ENCODE peak calls at places on chromosomes 1 and 21, in four cellular contexts. One of them, this sample, is unnamed.

GRCh38 chr1:233487415-233487814 is 126.5 kb upstream of the KCNK1 start:
- DNase-seq in A549: no peak
- DNase-seq in K562: no peak
- DNase-seq in HepG2: no peak
- DNase-seq in this sample: no peak

GRCh38 chr1:33997127-33998047 is 133.5 kb downstream of the HMGB4 start:
- DNase-seq in A549: no peak
- DNase-seq in K562: no peak
- DNase-seq in HepG2: no peak
- DNase-seq in this sample: no peak

GRCh38 chr1:175072131-175072941 is 4.7 kb downstream of the TNN start:
- DNase-seq in A549: no peak
- DNase-seq in K562: no peak
- DNase-seq in HepG2: no peak
- DNase-seq in this sample: no peak

GRCh38 chr1:169103443-169103842 is 3.0 kb upstream of the ATP1B1 start:
- DNase-seq in A549: no peak
- DNase-seq in K562: no peak
- DNase-seq in HepG2: no peak
- DNase-seq in this sample: no peak

GRCh38 chr1:8259498-8260290 is 58.2 kb upstream of the SLC45A1 start:
- DNase-seq in A549: peak; percentile 69
- DNase-seq in K562: no peak
- DNase-seq in HepG2: peak; percentile 89
- DNase-seq in this sample: no peak

GRCh38 chr21:34201441-34201838 is 128.1 kb downstream of the MRPS6 start:
- DNase-seq in A549: no peak
- DNase-seq in K562: no peak
- DNase-seq in HepG2: no peak
- DNase-seq in this sample: no peak

GRCh38 chr1:201137579-201138310 is 10.8 kb upstream of the ASCL5 start:
- DNase-seq in A549: no peak
- DNase-seq in K562: no peak
- DNase-seq in HepG2: no peak
- DNase-seq in this sample: no peak

GRCh38 chr1:96815914-96816313 is 94.3 kb downstream of the PTBP2 start:
- DNase-seq in A549: no peak
- DNase-seq in K562: no peak
- DNase-seq in HepG2: no peak
- DNase-seq in this sample: no peak

GRCh38 chr1:242788771-242789170 is 264.3 kb upstream of the PLD5 start:
- DNase-seq in A549: no peak
- DNase-seq in K562: no peak
- DNase-seq in HepG2: no peak
- DNase-seq in this sample: no peak

GRCh38 chr1:65595724-65596123 is 175.3 kb downstream of the LEPR start:
- DNase-seq in A549: no peak
- DNase-seq in K562: no peak
- DNase-seq in HepG2: no peak
- DNase-seq in this sample: no peak

GRCh38 chr1:33921281-33921680 is 57.4 kb downstream of the HMGB4 start:
- DNase-seq in A549: no peak
- DNase-seq in K562: no peak
- DNase-seq in HepG2: no peak
- DNase-seq in this sample: no peak

GRCh38 chr1:236809133-236809532 is 14.0 kb downstream of the MTR start:
- DNase-seq in A549: no peak
- DNase-seq in K562: no peak
- DNase-seq in HepG2: no peak
- DNase-seq in this sample: no peak

GRCh38 chr1:225866981-225867380 is 15.2 kb downstream of the TMEM63A start:
- DNase-seq in A549: no peak
- DNase-seq in K562: no peak
- DNase-seq in HepG2: no peak
- DNase-seq in this sample: no peak

GRCh38 chr1:46806196-46807020 is 7.6 kb downstream of the CYP4B1 start:
- DNase-seq in A549: no peak
- DNase-seq in K562: no peak
- DNase-seq in HepG2: no peak
- DNase-seq in this sample: no peak
- TF ChIP-seq HMGXB4 in A549: no peak
- TF ChIP-seq HMGXB4 in K562: no peak
- TF ChIP-seq HMGXB4 in HepG2: no peak
- TF ChIP-seq HMGXB4 in this sample: no peak

GRCh38 chr1:93598861-93599439 is 82.7 kb downstream of the BCAR3 start:
- DNase-seq in A549: no peak
- DNase-seq in K562: no peak
- DNase-seq in HepG2: no peak
- DNase-seq in this sample: no peak
- TF ChIP-seq HMGXB4 in A549: no peak
- TF ChIP-seq HMGXB4 in K562: no peak
- TF ChIP-seq HMGXB4 in HepG2: no peak
- TF ChIP-seq HMGXB4 in this sample: no peak

GRCh38 chr1:179708434-179709195 is 34.5 kb upstream of the FAM163A start:
- DNase-seq in A549: no peak
- DNase-seq in K562: no peak
- DNase-seq in HepG2: no peak
- DNase-seq in this sample: no peak

GRCh38 chr1:179714159-179714558 is 28.9 kb upstream of the FAM163A start:
- DNase-seq in A549: no peak
- DNase-seq in K562: no peak
- DNase-seq in HepG2: no peak
- DNase-seq in this sample: no peak

GRCh38 chr1:179706339-179706941 is 36.7 kb upstream of the FAM163A start:
- DNase-seq in A549: peak; percentile 68
- DNase-seq in K562: peak; percentile 57
- DNase-seq in HepG2: peak; percentile 46
- DNase-seq in this sample: peak; percentile 53

GRCh38 chr1:179707406-179707805 is 35.7 kb upstream of the FAM163A start:
- DNase-seq in A549: no peak
- DNase-seq in K562: no peak
- DNase-seq in HepG2: no peak
- DNase-seq in this sample: no peak

DNA sequence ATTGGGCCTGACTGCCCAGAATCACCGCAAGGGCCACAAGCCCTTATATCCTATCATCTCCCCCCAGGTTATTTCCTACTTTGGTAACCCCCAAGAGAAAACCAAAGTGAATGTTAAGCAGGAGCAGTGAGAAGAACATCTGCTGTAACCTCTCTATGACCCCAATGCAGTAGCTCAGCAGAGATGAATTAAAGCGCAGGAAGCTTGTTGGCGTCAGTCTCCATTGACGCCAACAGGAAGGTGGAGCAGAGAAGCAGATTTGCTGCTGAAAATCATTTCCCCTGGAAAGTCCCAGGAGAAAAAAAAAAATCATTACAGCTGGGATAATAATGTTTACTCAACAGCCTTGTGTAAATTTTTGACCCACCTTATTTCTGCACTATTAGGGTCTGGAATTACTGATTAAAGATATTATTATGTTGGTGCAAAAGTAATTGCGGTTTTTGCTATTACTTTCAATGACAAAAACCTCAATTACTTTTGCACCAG is 33.2 kb upstream of the FAM163A start:
- DNase-seq in A549: no peak
- DNase-seq in K562: no peak
- DNase-seq in HepG2: no peak
- DNase-seq in this sample: no peak
- TF ChIP-seq HMGXB4 in A549: no peak
- TF ChIP-seq HMGXB4 in K562: no peak
- TF ChIP-seq HMGXB4 in HepG2: no peak
- TF ChIP-seq HMGXB4 in this sample: no peak

GRCh38 chr1:12275370-12275769 is 45.5 kb downstream of the VPS13D start:
- DNase-seq in A549: peak; percentile 27
- DNase-seq in K562: peak; percentile 60
- DNase-seq in HepG2: peak; percentile 6
- DNase-seq in this sample: peak; percentile 60
- TF ChIP-seq HMGXB4 in A549: no peak
- TF ChIP-seq HMGXB4 in K562: no peak
- TF ChIP-seq HMGXB4 in HepG2: no peak
- TF ChIP-seq HMGXB4 in this sample: no peak

This sample was measured in WTC11.